ENCODE peak calls at places on chromosome 15, in eight cellular contexts. E is GM23338, W is mucosa of descending colon, J is foreskin fibroblast, U is non-pigmented ciliary epithelial cell, S is EH, Q is amniotic epithelial cell, G is AG04449. F is an unnamed sample.

GRCh38 chr15:58396181-58396580 is 35.6 kb upstream of the LIPC start:
- DNase-seq in S (peak), Q (peak), J (peak), W (no peak), E (no peak), U (peak), G (peak), F (no peak)

GRCh38 chr15:99486371-99487336 is 79.1 kb upstream of the MEF2A start:
- DNase-seq in W (peak), E (peak), J (peak), G (no peak), U (no peak), Q (no peak), S (peak), F (peak)

GRCh38 chr15:95557226-95558046 is 773.1 kb upstream of the NR2F2 start:
- DNase-seq in J (peak), W (no peak), G (peak), U (peak), E (no peak), Q (peak), S (peak), F (no peak)

GRCh38 chr15:35481992-35482391 is 64.0 kb downstream of the DPH6 start:
- DNase-seq in Q (peak), E (peak), S (peak), U (peak), G (no peak), J (peak), W (no peak), F (no peak)

GRCh38 chr15:85702321-85703230 is 92.1 kb downstream of the KLHL25 start:
- DNase-seq in Q (peak), E (no peak), S (no peak), W (no peak), J (no peak), U (no peak), G (no peak), F (no peak)

GRCh38 chr15:97470417-97470816 is 490.1 kb upstream of the ARRDC4 start:
- DNase-seq in Q (no peak), G (no peak), S (no peak), U (no peak), W (no peak), J (no peak), E (no peak), F (no peak)

GRCh38 chr15:100873029-100873677 is 6.5 kb upstream of the ALDH1A3 start:
- DNase-seq in W (peak), G (peak), J (peak), E (peak), S (peak), Q (peak), U (peak), F (no peak)

GRCh38 chr15:67824157-67824899 is 981 bp upstream of the SKOR1 start:
- DNase-seq in W (no peak), S (no peak), J (no peak), Q (no peak), G (no peak), E (peak), U (no peak), F (no peak)

GRCh38 chr15:70058642-70059360 is 38.9 kb downstream of the TLE3 start:
- DNase-seq in Q (no peak), J (no peak), S (no peak), U (no peak), W (no peak), E (no peak), G (no peak), F (no peak)

GRCh38 chr15:80419546-80419945 is 15.4 kb downstream of the ARNT2 start:
- DNase-seq in J (no peak), G (no peak), Q (peak), E (no peak), W (no peak), S (peak), U (no peak), F (no peak)

GRCh38 chr15:31135523-31135922 is 34.0 kb upstream of the TRPM1 start:
- DNase-seq in J (no peak), G (no peak), Q (no peak), W (no peak), S (no peak), E (no peak), U (no peak), F (no peak)

GRCh38 chr15:76336254-76337046 is at the start of gene ISL2:
- DNase-seq in S (peak), Q (peak), E (peak), G (peak), U (peak), J (peak), W (peak), F (peak)

GRCh38 chr15:28974142-28974541 is 88.4 kb downstream of the APBA2 start:
- DNase-seq in S (no peak), U (no peak), G (no peak), E (no peak), Q (no peak), J (no peak), W (no peak), F (no peak)

GRCh38 chr15:56821721-56822425 is 88.6 kb upstream of the ZNF280D start:
- DNase-seq in G (peak), W (peak), E (peak), J (peak), Q (peak), S (peak), U (no peak), F (no peak)

GRCh38 chr15:56919708-56920637 is 1.5 kb downstream of the TCF12 start:
- DNase-seq in U (no peak), G (no peak), J (peak), W (peak), Q (peak), E (peak), S (peak), F (peak)

GRCh38 chr15:56468271-56468912 is 3.5 kb upstream of the MNS1 start:
- DNase-seq in S (peak), E (no peak), W (no peak), J (peak), U (no peak), G (no peak), Q (peak), F (no peak)

GRCh38 chr15:66155065-66155464 is 98.5 kb downstream of the MEGF11 start:
- DNase-seq in G (no peak), J (no peak), U (no peak), W (no peak), S (no peak), E (no peak), Q (no peak), F (no peak)

GRCh38 chr15:58865420-58865880 is 68.0 kb downstream of the SLTM start:
- DNase-seq in J (no peak), E (peak), U (no peak), G (no peak), W (no peak), Q (peak), S (peak), F (no peak)

GRCh38 chr15:71357357-71357756 is 242.1 kb downstream of the THSD4 start:
- DNase-seq in S (peak), J (no peak), U (no peak), W (peak), G (no peak), E (no peak), Q (no peak), F (peak)

GRCh38 chr15:98951004-98951403 is 56.6 kb downstream of the PGPEP1L start:
- DNase-seq in S (no peak), G (no peak), J (no peak), U (no peak), Q (no peak), W (no peak), E (no peak), F (no peak)

GRCh38 chr15:78051622-78052405 is 25.7 kb downstream of the TBC1D2B start:
- DNase-seq in E (no peak), S (peak), G (no peak), J (no peak), W (peak), U (no peak), Q (peak), F (no peak)

GRCh38 chr15:85479071-85479647 is 98.8 kb downstream of the AKAP13 start:
- DNase-seq in E (peak), S (peak), U (peak), W (no peak), Q (peak), J (peak), G (no peak), F (no peak)

GRCh38 chr15:57017024-57017423 is 98.6 kb downstream of the TCF12 start:
- DNase-seq in W (no peak), U (no peak), G (no peak), E (peak), J (no peak), S (peak), Q (no peak), F (no peak)

GRCh38 chr15:45667002-45667401 is 32.2 kb downstream of the SQOR start:
- DNase-seq in G (no peak), S (no peak), W (no peak), J (no peak), E (no peak), U (no peak), Q (no peak), F (no peak)

GRCh38 chr15:68991723-68992122 is 22.8 kb upstream of the NOX5 start:
- DNase-seq in E (no peak), G (no peak), Q (peak), J (no peak), W (no peak), S (no peak), U (no peak), F (no peak)

GRCh38 chr15:48861813-48862431 is 16.0 kb upstream of the EID1 start:
- DNase-seq in S (peak), J (peak), Q (peak), G (peak), U (no peak), W (no peak), E (peak), F (no peak)

GRCh38 chr15:25244731-25245585 is 193.9 kb downstream of the UBE3A start:
- DNase-seq in Q (no peak), J (no peak), E (no peak), U (no peak), G (no peak), S (no peak), W (no peak), F (peak)

GRCh38 chr15:96230557-96231181 is 99.8 kb upstream of the NR2F2 start:
- DNase-seq in Q (peak), E (no peak), U (no peak), W (no peak), J (peak), G (no peak), S (peak), F (no peak)

GRCh38 chr15:75732206-75732808 is 19.7 kb upstream of the CSPG4 start:
- DNase-seq in S (no peak), U (no peak), E (no peak), J (no peak), G (no peak), Q (no peak), W (no peak), F (no peak)

GRCh38 chr15:39629376-39629775 is 48.5 kb downstream of the THBS1 start:
- DNase-seq in Q (peak), S (no peak), U (no peak), W (peak), E (no peak), G (no peak), J (no peak), F (no peak)

GRCh38 chr15:36332301-36332700 is 247.1 kb upstream of the CDIN1 start:
- DNase-seq in W (no peak), G (no peak), E (no peak), U (peak), Q (no peak), J (peak), S (peak), F (no peak)

GRCh38 chr15:25182736-25183445 is 228.1 kb downstream of the SNRPN start:
- DNase-seq in Q (no peak), W (no peak), G (no peak), U (no peak), E (peak), J (no peak), S (no peak), F (peak)

GRCh38 chr15:63502137-63502801 is 2.1 kb upstream of the USP3 start:
- DNase-seq in E (no peak), G (no peak), S (no peak), W (peak), U (no peak), Q (peak), J (no peak), F (no peak)

GRCh38 chr15:75054172-75054897 is 30.9 kb downstream of the PPCDC start:
- DNase-seq in E (no peak), S (no peak), G (no peak), Q (peak), J (no peak), U (no peak), W (no peak), F (no peak)

GRCh38 chr15:90710436-90710835 is 6.7 kb upstream of the BLM start:
- DNase-seq in Q (no peak), E (peak), G (no peak), J (no peak), S (no peak), U (no peak), W (no peak), F (no peak)